ENCODE peak calls at places on chromosomes 2 and 18, in nine cellular contexts. T, E, J, U, X, Q, G, N and D are unnamed samples. For H3K4me1, the result is how much of the 10 kb centered on the place peaks cover.

GRCh38 chr2:240947607-240948006 is 41.5 kb downstream of the CROCC2 start:
- DNase-seq in X (no peak), N (no peak), U (no peak), Q (no peak), T (no peak), J (no peak), E (no peak), G (no peak), D (no peak)

GRCh38 chr2:226411727-226412360 is 387.8 kb downstream of the IRS1 start:
- DNase-seq in Q (no peak), J (no peak), E (no peak), X (no peak), U (no peak), G (peak), N (no peak), T (no peak), D (peak)

GRCh38 chr2:103656558-103656957 is 894.7 kb downstream of the TMEM182 start:
- DNase-seq in E (no peak), Q (no peak), U (no peak), G (no peak), N (no peak), X (no peak), T (no peak), J (no peak), D (no peak)

GRCh38 chr18:77405096-77405495 is 155.4 kb downstream of the GALR1 start:
- DNase-seq in Q (no peak), E (no peak), X (no peak), G (no peak), J (no peak), U (no peak), T (no peak), N (no peak), D (no peak)

GRCh38 chr18:28030458-28030857 is 146.5 kb downstream of the CDH2 start:
- DNase-seq in T (no peak), Q (no peak), E (no peak), U (no peak), N (no peak), X (no peak), J (no peak), G (no peak), D (no peak)

GRCh38 chr2:196077821-196078220 is 9.2 kb upstream of the DNAH7 start:
- DNase-seq in G (no peak), E (no peak), U (no peak), X (no peak), T (no peak), N (no peak), Q (no peak), J (no peak), D (no peak)

GRCh38 chr2:69770193-69770702 is 28.3 kb downstream of the ANXA4 start:
- DNase-seq in U (no peak), G (peak), Q (peak), N (no peak), E (no peak), T (peak), J (peak), X (no peak), D (peak)

GRCh38 chr2:97848347-97848746 is 135.0 kb downstream of the ZAP70 start:
- DNase-seq in E (no peak), X (no peak), J (no peak), Q (no peak), U (no peak), T (no peak), N (no peak), G (no peak), D (no peak)

GRCh38 chr2:230847883-230848388 is 16.8 kb upstream of the ITM2C start:
- DNase-seq in T (peak), E (peak), U (peak), N (peak), Q (peak), G (peak), X (peak), J (peak), D (peak)

GRCh38 chr18:79588131-79588635 is 91.4 kb upstream of the CTDP1 start:
- DNase-seq in Q (no peak), X (no peak), G (no peak), J (peak), N (peak), U (peak), T (peak), E (no peak), D (no peak)

GRCh38 chr2:37676274-37676673 is 4.8 kb upstream of the CDC42EP3 start:
- DNase-seq in G (no peak), X (no peak), J (no peak), Q (no peak), E (no peak), U (no peak), N (no peak), T (no peak), D (no peak)

DNA sequence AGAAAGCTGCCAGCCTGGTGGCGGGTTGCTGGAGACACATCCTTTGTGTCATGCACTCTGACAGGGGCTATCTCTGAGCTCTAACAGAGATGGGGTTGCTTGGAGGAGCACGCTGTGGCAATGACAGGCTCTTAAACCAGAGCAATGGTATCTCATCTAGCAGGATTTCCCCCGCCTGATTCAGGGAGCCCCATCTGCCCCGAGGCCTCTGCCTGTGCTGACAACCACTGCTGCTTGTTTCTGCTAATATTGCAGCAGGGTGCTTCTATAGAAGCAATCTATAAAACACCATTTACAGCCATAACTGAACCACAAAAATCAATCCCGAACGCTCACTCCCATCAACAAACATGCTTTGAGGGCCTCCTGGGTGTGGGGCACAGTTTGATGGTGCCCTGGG is 12.8 kb upstream of the DNPEP start:
- DNase-seq in N (no peak), E (peak), U (no peak), T (no peak), J (no peak), Q (no peak), X (no peak), G (no peak), D (no peak)
- H3K4me1 ChIP-seq in N (under half), E (under half), U (under half), T (under half), J (under half), Q (under half), X (under half), G (under half), D (under half)

DNA sequence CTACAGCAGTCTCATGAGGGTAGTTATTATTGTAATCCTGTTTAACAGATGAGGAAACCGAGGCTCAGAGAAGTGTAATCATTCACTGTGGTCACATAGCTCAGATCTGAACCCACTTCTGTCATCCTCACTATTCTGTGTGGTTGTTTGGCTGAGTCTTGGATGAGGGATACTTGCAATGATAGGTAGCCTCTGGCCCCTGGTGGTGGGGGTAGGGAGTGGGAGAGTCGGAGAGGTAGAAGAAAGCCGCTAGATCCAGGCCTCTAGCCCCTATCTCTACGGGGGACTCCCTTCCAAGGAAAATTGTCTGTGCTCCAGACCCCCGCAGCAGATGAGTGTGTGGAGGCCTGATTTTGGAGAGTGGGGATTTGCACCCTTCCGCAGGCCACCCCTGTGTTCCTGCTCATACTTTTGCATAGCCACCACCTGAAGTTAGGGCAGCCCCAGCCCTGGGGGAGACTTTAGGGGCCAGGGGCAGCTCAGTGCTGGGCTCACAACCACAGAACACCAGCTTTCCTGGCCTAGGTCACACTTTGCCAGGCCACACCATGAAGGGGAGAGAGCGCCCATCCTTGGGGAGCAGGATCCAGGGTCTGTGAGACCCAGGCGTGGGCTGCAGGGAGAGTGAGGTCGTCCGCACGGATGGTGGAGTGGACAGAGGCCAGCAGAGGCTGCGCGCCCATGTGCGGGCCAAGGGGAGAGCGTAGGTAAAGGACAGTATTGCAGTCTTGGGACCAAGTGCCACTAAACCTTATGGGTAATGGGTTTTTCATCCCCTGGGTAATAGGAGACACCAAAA is 148.1 kb downstream of the GLI2 start:
- DNase-seq in N (no peak), X (no peak), E (no peak), G (no peak), U (no peak), J (no peak), T (peak), Q (no peak), D (no peak)
- H3K4me1 ChIP-seq in N (under half), X (under half), E (under half), G (under half), U (under half), J (under half), T (under half), Q (under half), D (under half)

DNA sequence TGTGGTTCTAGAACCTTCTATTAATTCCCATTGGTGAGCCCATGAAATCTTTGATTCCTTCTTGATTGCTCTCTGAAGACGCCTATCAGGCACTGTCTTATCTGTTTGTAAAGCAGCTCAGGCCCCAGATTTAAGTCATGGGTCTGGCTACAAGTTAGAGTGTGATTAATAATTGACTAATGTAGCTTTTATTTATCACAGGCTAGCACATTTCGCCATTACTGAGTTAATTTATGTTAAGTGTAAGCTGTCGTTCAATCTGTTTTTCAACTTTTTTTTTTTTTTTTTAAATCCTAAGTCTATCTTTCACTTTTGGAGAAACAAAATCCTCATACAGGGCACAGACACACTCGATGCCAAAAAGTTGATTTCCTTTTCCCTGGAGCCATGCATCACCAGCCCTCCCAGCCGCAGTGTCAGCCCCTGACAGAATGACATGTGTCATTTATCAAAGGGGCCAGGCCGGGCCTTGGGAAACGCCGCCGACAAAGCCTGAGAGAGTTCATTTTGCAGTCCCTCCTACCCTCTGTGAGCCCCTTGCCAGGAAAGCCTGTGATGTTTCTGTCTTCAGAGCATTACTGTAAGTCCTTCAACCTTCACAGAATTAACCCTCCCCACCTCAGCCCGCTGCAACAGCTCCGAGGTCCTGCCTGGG is 15.8 kb downstream of the TSHZ1 start:
- DNase-seq in U (no peak), Q (no peak), X (no peak), E (peak), N (no peak), J (no peak), T (no peak), G (no peak), D (no peak)
- H3K4me1 ChIP-seq in U (under half), Q (half or more), X (under half), E (under half), N (under half), J (under half), T (under half), G (under half), D (under half)

DNA sequence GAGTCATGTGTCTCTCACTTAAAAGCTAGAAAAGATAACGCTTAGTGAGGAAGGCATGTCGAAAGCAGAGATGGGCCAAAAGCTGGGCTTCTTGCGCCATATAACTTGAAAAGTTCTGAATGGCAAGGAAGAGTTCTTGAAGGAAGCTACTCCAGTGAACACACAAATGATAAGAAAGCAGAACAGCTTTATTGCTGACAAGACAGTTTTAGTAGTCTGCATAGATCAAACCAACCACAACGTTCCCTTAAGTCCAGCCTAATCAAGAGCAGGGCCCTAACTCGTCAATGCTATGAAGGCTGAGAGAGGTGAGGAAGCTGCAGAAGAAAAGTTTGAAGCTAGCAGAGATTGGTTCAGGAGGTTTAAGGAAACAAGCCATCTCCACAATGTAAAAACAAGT is 55.7 kb downstream of the GALNT1 start:
- DNase-seq in T (no peak), U (no peak), G (no peak), Q (no peak), E (no peak), X (no peak), N (no peak), J (no peak), D (no peak)
- H3K4me1 ChIP-seq in T (under half), U (under half), G (under half), Q (under half), E (under half), X (under half), N (under half), J (under half), D (under half)

DNA sequence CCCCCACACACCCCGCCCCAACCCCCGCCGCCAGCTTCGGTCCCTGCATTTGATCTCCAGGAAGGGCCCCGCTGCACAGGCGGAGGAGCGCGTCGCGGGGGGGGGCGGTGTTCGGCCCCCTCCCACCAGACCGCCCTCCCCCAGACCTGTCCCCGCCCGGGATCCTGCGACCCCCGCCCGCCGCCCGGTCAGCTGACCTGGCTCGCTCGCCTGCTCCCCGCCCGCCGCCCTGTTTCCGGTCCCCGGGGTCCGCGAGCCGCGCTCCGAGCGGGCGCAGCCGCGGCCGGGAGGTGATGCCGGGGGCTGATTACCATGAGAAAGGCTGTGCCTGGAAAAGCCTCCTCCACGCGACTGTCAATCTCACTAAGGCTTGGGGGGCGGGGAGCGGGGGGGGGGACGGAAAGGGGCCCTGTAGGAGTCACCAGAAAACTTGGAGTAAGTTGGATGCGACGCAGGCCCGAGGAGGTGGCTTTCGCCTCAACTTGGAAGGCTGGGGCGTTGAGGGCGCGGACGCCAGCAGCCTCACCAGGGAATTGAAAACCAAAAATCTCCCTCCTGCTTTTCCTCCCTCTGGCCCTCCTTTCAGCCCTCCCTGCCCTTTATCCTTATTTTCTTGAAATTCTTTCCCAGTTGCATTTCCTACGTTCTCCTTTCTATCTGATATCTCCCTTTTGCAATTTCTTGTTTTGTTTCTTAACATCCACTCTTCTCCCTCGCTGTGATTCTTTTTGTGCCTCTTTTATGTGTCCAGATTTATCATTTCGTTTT is 4.5 kb upstream of the ZEB2 start:
- DNase-seq in E (peak), J (peak), G (no peak), T (peak), Q (no peak), N (peak), U (peak), X (no peak), D (no peak)
- H3K4me1 ChIP-seq in E (under half), J (under half), G (under half), T (under half), Q (under half), N (under half), U (under half), X (under half), D (under half)

DNA sequence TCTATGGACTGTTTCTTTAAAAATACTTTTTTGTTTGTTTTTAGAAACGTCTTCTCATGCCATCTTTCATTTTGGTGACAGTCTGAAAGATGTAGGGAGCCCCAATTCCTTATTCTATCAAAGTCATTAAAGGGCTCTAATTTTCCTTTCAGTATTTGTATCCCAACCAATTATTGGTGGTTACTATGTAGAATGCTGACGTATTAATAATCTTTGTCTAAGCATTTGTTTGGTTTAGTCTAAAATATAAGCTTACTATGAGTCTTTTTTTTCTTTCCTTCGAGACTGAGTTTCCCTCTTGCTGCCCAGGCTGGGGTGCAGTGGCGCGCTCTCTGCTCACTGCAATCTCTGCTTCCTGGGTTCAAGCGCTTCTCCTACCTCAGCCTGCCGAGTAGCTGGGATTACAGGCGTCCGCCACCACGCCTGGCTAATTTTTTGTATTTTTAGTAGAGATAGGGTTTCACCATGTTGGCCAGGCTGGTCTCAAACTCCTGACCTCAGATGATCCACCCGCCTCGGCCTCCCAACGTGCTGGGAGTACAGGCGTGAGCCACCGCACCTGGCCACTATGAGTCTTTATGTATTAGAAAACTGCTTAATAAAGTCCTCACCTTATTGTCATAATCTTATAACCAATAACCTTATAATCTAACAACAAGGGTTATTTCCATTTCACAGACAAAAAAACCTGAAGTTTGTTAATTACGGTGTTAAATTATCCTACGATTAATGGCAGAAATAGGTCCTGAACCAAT is 849 bp upstream of the VRK2 start:
- DNase-seq in X (no peak), T (no peak), J (no peak), E (no peak), Q (no peak), G (peak), N (no peak), U (peak), D (no peak)
- H3K4me1 ChIP-seq in X (under half), T (under half), J (under half), E (under half), Q (under half), G (under half), N (under half), U (under half), D (under half)

DNA sequence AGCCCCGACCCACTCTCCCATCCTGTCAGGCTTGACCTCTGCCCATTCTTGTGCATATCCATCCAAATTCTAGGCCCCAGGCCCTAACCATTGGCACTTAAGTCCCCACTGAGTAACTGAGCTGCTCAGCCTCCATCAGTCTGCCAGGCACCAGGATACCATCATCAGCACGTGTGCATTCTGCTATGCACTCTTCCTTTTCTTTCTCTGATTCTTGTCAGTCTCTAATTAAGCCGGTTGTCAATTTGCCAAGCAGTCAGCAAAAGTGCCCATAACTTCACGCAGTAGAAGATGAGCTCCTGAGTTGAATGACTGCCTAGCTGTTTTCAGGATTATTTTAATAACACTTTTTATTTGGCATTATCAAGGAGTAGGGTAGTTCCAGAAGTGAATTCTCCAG is 107.2 kb downstream of the FEZ2 start:
- DNase-seq in U (no peak), X (no peak), G (no peak), T (no peak), N (no peak), J (no peak), E (no peak), Q (no peak), D (no peak)
- H3K4me1 ChIP-seq in U (under half), X (under half), G (under half), T (under half), N (under half), J (half or more), E (under half), Q (under half), D (under half)